ENCODE peak calls at places on chromosome 11, in eight cellular contexts. Y, I, N, K, G, R, C and F are unnamed samples.

GRCh38 chr11:105244157-105244820 is 104.7 kb upstream of the CARD18 start:
- DNase-seq in Y (no peak), I (no peak), N (peak), K (peak), G (no peak), R (peak), C (no peak), F (no peak)

GRCh38 chr11:65180877-65181568 is 705 bp upstream of the CAPN1 start:
- DNase-seq in Y (no peak), I (peak), N (peak), K (no peak), G (peak), R (peak), C (peak), F (no peak)

GRCh38 chr11:115153731-115154354 is 350.4 kb downstream of the CADM1 start:
- DNase-seq in Y (no peak), I (no peak), N (no peak), K (no peak), G (no peak), R (no peak), C (no peak), F (no peak)

GRCh38 chr11:27437824-27438594 is 34.6 kb downstream of the LGR4 start:
- DNase-seq in Y (no peak), I (no peak), N (no peak), K (no peak), G (no peak), R (no peak), C (no peak), F (no peak)

GRCh38 chr11:128453444-128454336 is 133.7 kb downstream of the ETS1 start:
- DNase-seq in Y (no peak), I (no peak), N (peak), K (peak), G (no peak), R (peak), C (no peak), F (no peak)

GRCh38 chr11:84721561-84721961 is 905.6 kb downstream of the DLG2 start:
- DNase-seq in Y (no peak), I (no peak), N (no peak), K (no peak), G (no peak), R (no peak), C (no peak), F (no peak)

GRCh38 chr11:132111341-132111740 is 740.9 kb downstream of the NTM start:
- DNase-seq in Y (no peak), I (no peak), N (peak), K (no peak), G (no peak), R (no peak), C (no peak), F (no peak)

GRCh38 chr11:19374189-19374588 is 133.4 kb upstream of the E2F8 start:
- DNase-seq in Y (no peak), I (no peak), N (peak), K (peak), G (no peak), R (peak), C (no peak), F (no peak)

GRCh38 chr11:64372802-64373597 is 14.0 kb downstream of the RPS6KA4 start:
- DNase-seq in Y (no peak), I (no peak), N (no peak), K (peak), G (no peak), R (no peak), C (peak), F (peak)